ENCODE peak calls at places on chromosomes 12 and 14, in nine cellular contexts. H is MM.1S, Q is GM23248, J is K562, Y is PC-3, V is fibroblast of lung, X is HCT116, K is neural progenitor cell, C is H1. P is an unnamed sample.

GRCh38 chr12:114226241-114226928 is 179.6 kb downstream of the TBX5 start:
- DNase-seq in Q (no peak), K (no peak), H (no peak), Y (no peak), X (no peak), C (peak), J (no peak), V (no peak), P (no peak)

GRCh38 chr12:24177889-24178288 is 228.4 kb upstream of the SOX5 start:
- DNase-seq in K (no peak), J (no peak), C (no peak), H (peak), X (no peak), Y (no peak), Q (no peak), V (no peak), P (no peak)

GRCh38 chr12:4270670-4271432 is 2.7 kb upstream of the CCND2 start:
- DNase-seq in Q (peak), H (peak), J (no peak), X (no peak), Y (no peak), V (no peak), K (peak), C (peak), P (no peak)

GRCh38 chr14:36952702-36953101 is 219.7 kb downstream of the SLC25A21 start:
- DNase-seq in V (peak), J (no peak), C (no peak), K (no peak), Q (peak), H (no peak), Y (peak), X (peak), P (peak)

GRCh38 chr12:55058776-55059175 is 39.0 kb downstream of the NEUROD4 start:
- DNase-seq in H (no peak), K (no peak), Q (no peak), V (no peak), C (no peak), Y (no peak), X (no peak), J (no peak), P (no peak)

GRCh38 chr12:25581067-25581466 is 28.0 kb upstream of the LMNTD1 start:
- DNase-seq in J (no peak), K (no peak), V (no peak), Y (no peak), X (no peak), H (no peak), Q (no peak), C (no peak), P (no peak)

GRCh38 chr12:127334924-127335644 is 931.9 kb upstream of the TMEM132C start:
- DNase-seq in V (no peak), K (no peak), J (no peak), X (no peak), H (no peak), Q (no peak), Y (no peak), C (no peak), P (no peak)

GRCh38 chr12:128486951-128487350 is 220.0 kb downstream of the TMEM132C start:
- DNase-seq in V (no peak), K (no peak), J (no peak), Y (no peak), C (no peak), H (no peak), X (no peak), Q (no peak), P (no peak)

GRCh38 chr12:108337235-108338223 is 1.6 kb downstream of the CMKLR1 start:
- DNase-seq in K (peak), J (peak), X (peak), Y (peak), V (peak), Q (peak), H (peak), C (peak), P (no peak)

GRCh38 chr14:67961676-67962075 is 142.1 kb downstream of the RAD51B start:
- DNase-seq in H (no peak), C (no peak), Y (no peak), Q (no peak), J (no peak), X (no peak), K (no peak), V (no peak), P (no peak)

GRCh38 chr14:21017528-21018245 is 7.2 kb downstream of the NDRG2 start:
- DNase-seq in Q (no peak), K (no peak), J (no peak), Y (no peak), C (no peak), V (no peak), H (no peak), X (no peak), P (no peak)

GRCh38 chr12:62217466-62218194 is 42.6 kb upstream of the USP15 start:
- DNase-seq in X (no peak), C (no peak), K (no peak), Q (no peak), V (no peak), H (no peak), Y (no peak), J (no peak), P (no peak)

GRCh38 chr12:108672054-108672453 is 38.4 kb upstream of the SELPLG start:
- DNase-seq in J (no peak), K (no peak), Y (no peak), X (no peak), V (no peak), Q (no peak), C (no peak), H (no peak), P (no peak)

GRCh38 chr14:47262801-47263200 is 412.6 kb downstream of the MDGA2 start:
- DNase-seq in X (no peak), V (peak), K (no peak), H (no peak), Y (peak), C (no peak), J (no peak), Q (no peak), P (no peak)

GRCh38 chr12:120466560-120467315 is 2.8 kb downstream of the SRSF9 start:
- DNase-seq in Q (peak), Y (peak), J (no peak), X (peak), H (no peak), V (peak), K (peak), C (peak), P (peak)

GRCh38 chr12:25701290-25701689 is 148.2 kb upstream of the LMNTD1 start:
- DNase-seq in K (no peak), V (peak), J (no peak), C (no peak), Q (peak), H (no peak), Y (peak), X (peak), P (peak)

GRCh38 chr12:26177303-26177702 is 18.1 kb upstream of the SSPN start:
- DNase-seq in Y (peak), H (no peak), K (no peak), V (no peak), J (no peak), C (no peak), Q (no peak), X (no peak), P (peak)

GRCh38 chr12:130663510-130663909 is 52.6 kb downstream of the RIMBP2 start:
- DNase-seq in H (no peak), C (no peak), J (no peak), Y (no peak), X (no peak), K (no peak), Q (no peak), V (no peak), P (no peak)

GRCh38 chr12:7868391-7868790 is 4.3 kb downstream of the SLC2A14 start:
- DNase-seq in J (no peak), Y (peak), V (peak), K (no peak), H (no peak), X (no peak), C (no peak), Q (peak), P (peak)

GRCh38 chr14:20343855-20344205 is 395 bp downstream of the PARP2 start:
- DNase-seq in Q (peak), J (no peak), V (peak), Y (peak), K (no peak), H (no peak), X (no peak), C (no peak), P (no peak)

GRCh38 chr12:27957366-27957765 is 15.2 kb downstream of the PTHLH start:
- DNase-seq in H (no peak), C (no peak), Y (no peak), X (no peak), J (no peak), K (no peak), Q (no peak), V (no peak), P (no peak)

GRCh38 chr14:24566318-24566717 is 9.7 kb downstream of the CTSG start:
- DNase-seq in Y (no peak), H (no peak), J (no peak), V (no peak), K (no peak), Q (no peak), C (no peak), X (no peak), P (no peak)

GRCh38 chr12:70052931-70053497 is 190.2 kb upstream of the CNOT2 start:
- DNase-seq in Q (peak), V (peak), C (no peak), J (peak), Y (peak), K (no peak), H (no peak), X (peak), P (peak)

GRCh38 chr12:16880864-16881285 is 274.9 kb upstream of the LMO3 start:
- DNase-seq in K (peak), X (no peak), C (peak), V (no peak), Q (no peak), J (no peak), H (no peak), Y (no peak), P (no peak)

GRCh38 chr14:102805454-102805891 is 28.2 kb downstream of the TRAF3 start:
- DNase-seq in Y (peak), X (peak), K (no peak), J (no peak), Q (peak), V (peak), H (peak), C (no peak), P (peak)

GRCh38 chr12:10392394-10392930 is 2.6 kb upstream of the KLRK1 start:
- DNase-seq in C (no peak), J (peak), Y (peak), H (peak), Q (peak), V (peak), K (no peak), X (peak), P (peak)

GRCh38 chr12:5201554-5202243 is 158.0 kb downstream of the KCNA5 start:
- DNase-seq in H (no peak), X (no peak), J (peak), V (peak), Y (peak), K (peak), Q (no peak), C (no peak), P (no peak)

GRCh38 chr14:68544150-68544892 is 248.5 kb downstream of the ZFP36L1 start:
- DNase-seq in H (no peak), J (peak), Q (peak), K (no peak), X (no peak), Y (peak), V (peak), C (no peak), P (peak)

DNA sequence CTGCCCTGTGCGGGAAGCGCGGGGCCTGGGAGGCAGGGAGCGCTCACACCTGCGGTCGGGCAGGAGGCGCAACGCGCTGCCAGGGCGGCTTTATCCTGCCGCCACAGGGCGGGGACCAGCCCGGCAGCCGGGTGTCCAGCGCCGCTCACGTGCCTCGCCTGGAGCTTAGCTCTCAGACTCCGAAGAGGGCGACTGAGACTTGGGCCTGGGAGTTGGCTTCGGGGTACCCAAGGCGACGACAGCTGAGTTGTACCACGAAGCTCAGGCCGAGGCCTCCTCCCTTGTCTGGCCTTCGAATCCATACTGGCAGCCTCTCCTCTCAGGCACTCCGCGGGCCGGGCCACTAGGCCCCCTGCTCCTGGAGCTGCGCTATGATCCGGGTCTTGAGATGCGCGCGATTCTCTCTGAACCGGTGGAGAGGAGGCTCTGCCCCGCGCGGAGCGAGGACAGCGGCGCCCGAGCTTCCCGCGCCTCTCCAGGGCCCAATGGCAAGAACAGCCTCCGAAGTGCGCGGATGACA is 6.9 kb downstream of the SIX1 start:
- DNase-seq in X (no peak), H (no peak), V (no peak), K (peak), C (peak), J (no peak), Y (no peak), Q (no peak), P (no peak)
- TF ChIP-seq EZH2 in X (no peak), H (no peak), V (no peak), K (no peak), C (no peak), J (no peak), Y (no peak), Q (no peak), P (no peak)

GRCh38 chr12:106586535-106586802 is 3.7 kb downstream of the RFX4 start:
- DNase-seq in V (no peak), Y (no peak), X (no peak), Q (no peak), H (no peak), C (no peak), K (peak), J (no peak), P (no peak)

GRCh38 chr12:106586803-106587684 is 4.2 kb downstream of the RFX4 start:
- DNase-seq in J (no peak), Y (no peak), X (no peak), C (peak), K (peak), Q (no peak), H (no peak), V (no peak), P (peak)

GRCh38 chr12:106584104-106585064 is 1.6 kb downstream of the RFX4 start:
- DNase-seq in Y (no peak), X (no peak), K (peak), Q (no peak), H (no peak), V (no peak), C (peak), J (no peak), P (no peak)

GRCh38 chr12:106585237-106585834 is 2.5 kb downstream of the RFX4 start:
- DNase-seq in Q (no peak), Y (no peak), J (no peak), C (no peak), X (no peak), V (no peak), H (no peak), K (peak), P (no peak)

DNA sequence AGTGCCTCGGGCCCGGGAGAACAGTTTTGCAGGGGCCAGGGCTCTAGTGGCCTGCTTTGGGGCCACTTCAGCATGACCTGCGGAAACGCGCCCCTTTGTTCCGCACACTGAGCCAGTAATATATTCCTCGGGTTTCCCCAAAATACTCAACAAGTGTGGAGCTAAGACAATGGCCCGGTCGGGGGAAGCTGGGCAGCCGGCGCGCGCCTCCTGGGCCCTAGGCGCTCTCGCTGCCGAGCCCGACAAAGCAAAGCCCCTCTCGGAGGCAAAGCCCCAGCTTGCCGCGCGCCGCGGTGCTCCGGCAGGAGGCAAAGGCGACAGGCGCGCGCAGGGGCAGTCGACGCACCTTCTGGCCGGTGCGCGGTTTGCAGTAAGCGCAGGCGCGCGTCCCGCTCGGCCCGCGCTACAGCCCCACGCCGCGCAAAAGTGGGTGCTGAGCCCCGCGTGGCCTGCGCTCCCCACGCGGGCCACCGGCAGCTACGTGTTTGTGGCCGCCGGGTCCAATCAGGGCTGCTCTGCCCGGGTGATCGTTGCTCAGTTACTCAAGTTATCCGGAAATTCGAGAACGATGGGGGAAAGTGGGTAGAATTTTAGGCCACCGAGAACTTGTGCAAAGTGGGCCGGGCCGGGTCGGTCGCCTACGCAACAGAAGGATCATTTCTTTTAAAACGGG is 3.2 kb downstream of the RFX4 start:
- DNase-seq in C (peak), K (peak), Y (no peak), H (no peak), J (no peak), V (no peak), Q (no peak), X (no peak), P (peak)
- H3K4me2 ChIP-seq in C (peak), K (peak), Y (no peak), H (no peak), J (no peak), V (no peak), Q (no peak), X (no peak), P (peak)

GRCh38 chr12:644293-644639 is 19.0 kb downstream of the NINJ2 start:
- DNase-seq in C (no peak), Q (no peak), V (no peak), H (no peak), X (no peak), J (no peak), Y (no peak), K (no peak), P (no peak)

GRCh38 chr12:645563-646071 is 17.6 kb downstream of the NINJ2 start:
- DNase-seq in H (no peak), V (peak), Y (peak), Q (peak), K (no peak), J (no peak), X (no peak), C (no peak), P (peak)

GRCh38 chr12:644818-645552 is 18.3 kb downstream of the NINJ2 start:
- DNase-seq in V (peak), K (no peak), X (no peak), H (no peak), C (no peak), Y (no peak), J (no peak), Q (peak), P (no peak)

GRCh38 chr12:642633-643477 is 20.4 kb downstream of the NINJ2 start:
- DNase-seq in K (peak), V (peak), Y (no peak), Q (peak), X (no peak), J (peak), H (peak), C (peak), P (peak)

DNA sequence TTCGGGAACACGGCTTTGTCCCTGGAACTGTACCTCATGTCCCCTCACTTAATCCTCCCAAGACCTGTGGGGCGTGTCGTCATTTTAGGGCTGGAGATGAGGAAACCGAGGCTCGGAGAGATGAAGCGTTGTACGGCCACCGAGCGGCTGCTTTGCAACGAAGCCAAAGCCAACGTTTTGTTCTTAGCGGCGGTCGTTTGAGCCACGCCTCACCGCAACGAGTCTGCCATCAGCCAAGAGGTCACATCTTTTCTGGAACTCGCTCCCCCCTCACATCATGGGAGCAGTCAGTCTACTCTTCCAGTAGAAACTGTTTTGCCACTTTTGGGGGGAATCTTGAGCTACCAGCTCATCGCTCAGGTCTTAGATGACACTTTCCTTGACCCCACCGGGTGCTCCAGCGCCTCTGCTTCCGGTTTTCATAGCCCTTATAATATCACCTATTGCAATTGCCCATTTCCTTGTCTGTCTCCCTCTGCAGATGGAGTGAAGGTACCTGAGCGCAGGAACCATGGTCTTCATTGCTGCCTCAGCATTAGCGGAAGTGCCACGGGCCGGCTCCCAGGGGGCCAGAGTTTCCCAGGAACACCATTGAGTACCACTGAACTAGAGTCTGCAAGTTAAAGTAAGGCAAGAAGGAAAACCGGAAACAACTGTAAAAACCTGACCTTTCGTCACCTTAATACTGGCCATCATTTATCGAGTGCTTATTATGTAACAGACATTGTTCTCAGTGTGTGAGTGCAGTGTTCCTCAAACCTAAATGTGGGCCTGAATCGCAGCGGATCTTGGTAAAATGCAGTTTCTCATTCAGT is 19.6 kb downstream of the NINJ2 start:
- DNase-seq in K (no peak), H (no peak), J (peak), V (no peak), C (no peak), Y (no peak), X (no peak), Q (peak), P (no peak)
- H3K4me3 ChIP-seq in K (peak), H (peak), J (peak), V (peak), C (peak), Y (no peak), X (no peak), Q (peak), P (peak)

DNA sequence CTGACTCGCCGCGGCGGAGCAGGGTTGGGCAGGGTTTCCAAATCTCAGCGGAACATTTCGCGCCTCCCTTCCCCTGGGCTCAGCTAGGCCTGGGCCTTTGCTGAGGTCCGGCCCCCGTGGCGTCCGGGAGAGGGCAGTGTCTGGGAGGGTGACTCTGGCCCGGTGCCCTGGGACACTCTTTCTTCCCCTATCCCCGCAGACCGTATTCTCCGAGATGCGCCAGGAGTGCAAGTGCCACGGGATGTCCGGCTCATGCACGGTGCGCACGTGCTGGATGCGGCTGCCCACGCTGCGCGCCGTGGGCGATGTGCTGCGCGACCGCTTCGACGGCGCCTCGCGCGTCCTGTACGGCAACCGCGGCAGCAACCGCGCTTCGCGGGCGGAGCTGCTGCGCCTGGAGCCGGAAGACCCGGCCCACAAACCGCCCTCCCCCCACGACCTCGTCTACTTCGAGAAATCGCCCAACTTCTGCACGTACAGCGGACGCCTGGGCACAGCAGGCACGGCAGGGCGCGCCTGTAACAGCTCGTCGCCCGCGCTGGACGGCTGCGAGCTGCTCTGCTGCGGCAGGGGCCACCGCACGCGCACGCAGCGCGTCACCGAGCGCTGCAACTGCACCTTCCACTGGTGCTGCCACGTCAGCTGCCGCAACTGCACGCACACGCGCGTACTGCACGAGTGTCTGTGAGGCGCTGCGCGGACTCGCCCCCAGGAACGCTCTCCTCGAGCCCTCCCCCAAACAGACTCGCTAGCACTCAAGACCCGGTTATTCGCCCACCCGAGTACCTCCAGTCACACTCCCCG is 3.0 kb downstream of the WNT1 start:
- DNase-seq in Y (no peak), X (no peak), V (no peak), C (no peak), J (peak), H (no peak), Q (peak), K (peak), P (no peak)
- TF ChIP-seq EZH2 in Y (no peak), X (no peak), V (peak), C (peak), J (no peak), H (peak), Q (no peak), K (peak), P (no peak)